ENCODE peak calls at places on chromosomes 2 and 18, in ten cellular contexts. One of them, this sample, is unnamed.

GRCh38 chr18:23938046-23938756 is 76.4 kb upstream of the TTC39C start:
- DNase-seq in kidney tubule cell: no peak
- DNase-seq in glutamatergic neuron: no peak
- DNase-seq in D341Med: no peak
- DNase-seq in GM10248: peak; percentile 42
- DNase-seq in DMS153: no peak
- DNase-seq in hypothalamus: no peak
- DNase-seq in NCI-H1105: no peak
- DNase-seq in nephron progenitor cell: no peak
- DNase-seq in Ammon's horn: no peak
- DNase-seq in this sample: no peak

GRCh38 chr2:95279435-95280035 is 5.3 kb downstream of the PROM2 start:
- DNase-seq in GM10248: no peak
- DNase-seq in NCI-H1105: no peak
- DNase-seq in Ammon's horn: no peak
- DNase-seq in hypothalamus: no peak
- DNase-seq in glutamatergic neuron: peak; percentile 5
- DNase-seq in nephron progenitor cell: no peak
- DNase-seq in DMS153: no peak
- DNase-seq in D341Med: no peak
- DNase-seq in kidney tubule cell: no peak
- DNase-seq in this sample: no peak

GRCh38 chr2:133674433-133675331 is 106.4 kb upstream of the NCKAP5 start:
- DNase-seq in hypothalamus: peak; percentile 75
- DNase-seq in glutamatergic neuron: no peak
- DNase-seq in D341Med: no peak
- DNase-seq in nephron progenitor cell: peak; percentile 20
- DNase-seq in DMS153: peak; percentile 90
- DNase-seq in Ammon's horn: peak; percentile 89
- DNase-seq in kidney tubule cell: peak; percentile 60
- DNase-seq in NCI-H1105: peak; percentile 82
- DNase-seq in GM10248: no peak
- DNase-seq in this sample: peak; percentile 20

GRCh38 chr2:149221002-149221401 is 109.4 kb upstream of the LYPD6 start:
- DNase-seq in hypothalamus: no peak
- DNase-seq in kidney tubule cell: no peak
- DNase-seq in D341Med: no peak
- DNase-seq in glutamatergic neuron: no peak
- DNase-seq in NCI-H1105: no peak
- DNase-seq in DMS153: no peak
- DNase-seq in GM10248: no peak
- DNase-seq in Ammon's horn: no peak
- DNase-seq in nephron progenitor cell: no peak
- DNase-seq in this sample: no peak

GRCh38 chr2:437180-437579 is 149.3 kb upstream of the ALKAL2 start:
- DNase-seq in D341Med: no peak
- DNase-seq in Ammon's horn: no peak
- DNase-seq in DMS153: no peak
- DNase-seq in glutamatergic neuron: no peak
- DNase-seq in NCI-H1105: no peak
- DNase-seq in hypothalamus: no peak
- DNase-seq in kidney tubule cell: no peak
- DNase-seq in nephron progenitor cell: no peak
- DNase-seq in GM10248: no peak
- DNase-seq in this sample: no peak

GRCh38 chr2:216774620-216775019 is 79.3 kb upstream of the IGFBP5 start:
- DNase-seq in DMS153: no peak
- DNase-seq in NCI-H1105: no peak
- DNase-seq in nephron progenitor cell: no peak
- DNase-seq in kidney tubule cell: peak; percentile 88
- DNase-seq in glutamatergic neuron: peak; percentile 20
- DNase-seq in hypothalamus: no peak
- DNase-seq in Ammon's horn: no peak
- DNase-seq in GM10248: no peak
- DNase-seq in D341Med: no peak
- DNase-seq in this sample: no peak

GRCh38 chr18:29406996-29407395 is 1230.1 kb upstream of the CDH2 start:
- DNase-seq in D341Med: no peak
- DNase-seq in GM10248: no peak
- DNase-seq in hypothalamus: no peak
- DNase-seq in Ammon's horn: no peak
- DNase-seq in nephron progenitor cell: no peak
- DNase-seq in DMS153: no peak
- DNase-seq in glutamatergic neuron: no peak
- DNase-seq in NCI-H1105: no peak
- DNase-seq in kidney tubule cell: no peak
- DNase-seq in this sample: no peak

GRCh38 chr2:189165656-189166380 is 13.7 kb downstream of the COL5A2 start:
- DNase-seq in NCI-H1105: no peak
- DNase-seq in D341Med: no peak
- DNase-seq in kidney tubule cell: no peak
- DNase-seq in nephron progenitor cell: no peak
- DNase-seq in GM10248: no peak
- DNase-seq in hypothalamus: no peak
- DNase-seq in Ammon's horn: no peak
- DNase-seq in DMS153: no peak
- DNase-seq in glutamatergic neuron: no peak
- DNase-seq in this sample: no peak

GRCh38 chr2:1010373-1011017 is 59.8 kb downstream of the SNTG2 start:
- DNase-seq in D341Med: no peak
- DNase-seq in GM10248: no peak
- DNase-seq in nephron progenitor cell: peak; percentile 60
- DNase-seq in NCI-H1105: peak; percentile 81
- DNase-seq in Ammon's horn: peak; percentile 38
- DNase-seq in DMS153: peak; percentile 76
- DNase-seq in hypothalamus: no peak
- DNase-seq in glutamatergic neuron: peak; percentile 73
- DNase-seq in kidney tubule cell: peak; percentile 65
- DNase-seq in this sample: peak; percentile 52

GRCh38 chr2:144553379-144553778 is 33.5 kb upstream of the ZEB2 start:
- DNase-seq in Ammon's horn: no peak
- DNase-seq in GM10248: no peak
- DNase-seq in nephron progenitor cell: no peak
- DNase-seq in glutamatergic neuron: no peak
- DNase-seq in hypothalamus: no peak
- DNase-seq in kidney tubule cell: peak; percentile 81
- DNase-seq in D341Med: no peak
- DNase-seq in NCI-H1105: no peak
- DNase-seq in DMS153: no peak
- DNase-seq in this sample: no peak

GRCh38 chr2:122596541-122596940 is 841.1 kb downstream of the TSN start:
- DNase-seq in DMS153: no peak
- DNase-seq in nephron progenitor cell: no peak
- DNase-seq in hypothalamus: no peak
- DNase-seq in NCI-H1105: no peak
- DNase-seq in D341Med: no peak
- DNase-seq in Ammon's horn: no peak
- DNase-seq in GM10248: no peak
- DNase-seq in kidney tubule cell: no peak
- DNase-seq in glutamatergic neuron: no peak
- DNase-seq in this sample: no peak

GRCh38 chr2:184685999-184686841 is 87.9 kb downstream of the ZNF804A start:
- DNase-seq in D341Med: no peak
- DNase-seq in hypothalamus: no peak
- DNase-seq in glutamatergic neuron: no peak
- DNase-seq in Ammon's horn: no peak
- DNase-seq in DMS153: no peak
- DNase-seq in kidney tubule cell: peak; percentile 26
- DNase-seq in nephron progenitor cell: no peak
- DNase-seq in NCI-H1105: no peak
- DNase-seq in GM10248: no peak
- DNase-seq in this sample: no peak